ENCODE peak calls at places on chromosomes 5 and 9, in eight cellular contexts. One of them, this sample, is unnamed.

GRCh38 chr5:57082441-57083067 is 91.3 kb upstream of the GPBP1 start:
- DNase-seq in GM23248: peak
- DNase-seq in heart left ventricle: no peak
- DNase-seq in transverse colon: no peak
- DNase-seq in NCI-H460: peak
- DNase-seq in lower lobe of right lung: no peak
- DNase-seq in naive thymus-derived CD8-positive, alpha-beta T cell: no peak
- DNase-seq in cardiac fibroblast: peak
- DNase-seq in this sample: no peak

GRCh38 chr9:127273350-127273749 is 8.8 kb downstream of the GARNL3 start:
- DNase-seq in lower lobe of right lung: no peak
- DNase-seq in transverse colon: no peak
- DNase-seq in GM23248: no peak
- DNase-seq in naive thymus-derived CD8-positive, alpha-beta T cell: no peak
- DNase-seq in heart left ventricle: no peak
- DNase-seq in NCI-H460: no peak
- DNase-seq in cardiac fibroblast: no peak
- DNase-seq in this sample: no peak

GRCh38 chr5:137649228-137649890 is 86.5 kb downstream of the KLHL3 start:
- DNase-seq in naive thymus-derived CD8-positive, alpha-beta T cell: no peak
- DNase-seq in lower lobe of right lung: peak
- DNase-seq in heart left ventricle: no peak
- DNase-seq in NCI-H460: no peak
- DNase-seq in cardiac fibroblast: peak
- DNase-seq in transverse colon: no peak
- DNase-seq in GM23248: peak
- DNase-seq in this sample: no peak

GRCh38 chr5:172110921-172111873 is 76.8 kb downstream of the STK10 start:
- DNase-seq in NCI-H460: no peak
- DNase-seq in naive thymus-derived CD8-positive, alpha-beta T cell: peak
- DNase-seq in GM23248: peak
- DNase-seq in heart left ventricle: peak
- DNase-seq in transverse colon: peak
- DNase-seq in lower lobe of right lung: peak
- DNase-seq in cardiac fibroblast: peak
- DNase-seq in this sample: peak

GRCh38 chr5:35598707-35599370 is 18.8 kb upstream of the SPEF2 start:
- DNase-seq in heart left ventricle: no peak
- DNase-seq in naive thymus-derived CD8-positive, alpha-beta T cell: no peak
- DNase-seq in lower lobe of right lung: no peak
- DNase-seq in transverse colon: peak
- DNase-seq in NCI-H460: no peak
- DNase-seq in GM23248: no peak
- DNase-seq in cardiac fibroblast: no peak
- DNase-seq in this sample: no peak

GRCh38 chr9:81113408-81114124 is 575.8 kb downstream of the TLE1 start:
- DNase-seq in naive thymus-derived CD8-positive, alpha-beta T cell: no peak
- DNase-seq in NCI-H460: no peak
- DNase-seq in heart left ventricle: no peak
- DNase-seq in GM23248: no peak
- DNase-seq in transverse colon: no peak
- DNase-seq in cardiac fibroblast: no peak
- DNase-seq in lower lobe of right lung: no peak
- DNase-seq in this sample: no peak

GRCh38 chr9:24961787-24962186 is 416.1 kb upstream of the IZUMO3 start:
- DNase-seq in transverse colon: no peak
- DNase-seq in GM23248: no peak
- DNase-seq in cardiac fibroblast: no peak
- DNase-seq in heart left ventricle: no peak
- DNase-seq in lower lobe of right lung: no peak
- DNase-seq in NCI-H460: no peak
- DNase-seq in naive thymus-derived CD8-positive, alpha-beta T cell: no peak
- DNase-seq in this sample: no peak

GRCh38 chr5:97098864-97099454 is 43.5 kb downstream of the LIX1 start:
- DNase-seq in GM23248: peak
- DNase-seq in heart left ventricle: no peak
- DNase-seq in naive thymus-derived CD8-positive, alpha-beta T cell: no peak
- DNase-seq in NCI-H460: no peak
- DNase-seq in lower lobe of right lung: no peak
- DNase-seq in cardiac fibroblast: no peak
- DNase-seq in transverse colon: no peak
- DNase-seq in this sample: no peak

GRCh38 chr5:59036274-59036961 is 453.5 kb downstream of the RAB3C start:
- DNase-seq in naive thymus-derived CD8-positive, alpha-beta T cell: peak
- DNase-seq in heart left ventricle: no peak
- DNase-seq in NCI-H460: peak
- DNase-seq in lower lobe of right lung: peak
- DNase-seq in GM23248: peak
- DNase-seq in transverse colon: peak
- DNase-seq in cardiac fibroblast: peak
- DNase-seq in this sample: peak

GRCh38 chr5:14871573-14872069 is at the start of gene ANKH:
- DNase-seq in naive thymus-derived CD8-positive, alpha-beta T cell: peak
- DNase-seq in lower lobe of right lung: peak
- DNase-seq in heart left ventricle: peak
- DNase-seq in GM23248: peak
- DNase-seq in cardiac fibroblast: peak
- DNase-seq in NCI-H460: peak
- DNase-seq in transverse colon: peak
- DNase-seq in this sample: peak

This sample was measured in psoas muscle.